ENCODE peak calls at places on chromosomes 7 and 10, in ten cellular contexts. K is A172, C is EH, H is fibroblast of the aortic adventitia, X is hypothalamus, D is naive B cell, J is MM.1S, W is neuronal stem cell, U is HS-5, Y is NT2/D1. L is an unnamed sample.
A peak's percentile ranks its signal among the peaks of the same experiment; 100 is the strongest.

GRCh38 chr7:99733448-99733847 is 1.5 kb downstream of the CYP3A7 start:
- DNase-seq in X (no peak), J (no peak), D (no peak), K (no peak), Y (no peak), U (no peak), H (no peak), W (no peak), C (peak; percentile 2), L (peak; percentile 10)

GRCh38 chr10:1107004-1107403 is 50.8 kb downstream of the WDR37 start:
- DNase-seq in U (no peak), W (no peak), H (no peak), D (no peak), J (no peak), Y (no peak), X (no peak), C (no peak), K (no peak), L (no peak)

GRCh38 chr7:78437118-78437517 is 638.5 kb downstream of the PHTF2 start:
- DNase-seq in X (no peak), C (peak; percentile 79), Y (no peak), W (no peak), K (peak; percentile 8), D (no peak), U (peak; percentile 39), H (peak; percentile 41), J (no peak), L (peak; percentile 8)

GRCh38 chr10:3811331-3811870 is 26.4 kb upstream of the KLF6 start:
- DNase-seq in C (peak; percentile 67), X (no peak), Y (no peak), D (peak; percentile 51), H (peak; percentile 71), J (peak; percentile 74), W (no peak), U (no peak), K (peak; percentile 55), L (peak; percentile 96)

GRCh38 chr10:114821915-114822770 is 563 bp downstream of the FHIP2A start:
- DNase-seq in J (peak; percentile 35), H (peak; percentile 18), D (peak; percentile 46), X (peak; percentile 34), C (no peak), U (no peak), W (peak; percentile 21), K (peak; percentile 12), Y (no peak), L (peak; percentile 46)

GRCh38 chr7:23105086-23105643 is 420 bp upstream of the KLHL7 start:
- DNase-seq in W (no peak), Y (no peak), U (no peak), D (no peak), X (no peak), K (no peak), C (no peak), H (no peak), J (peak; percentile 23), L (peak; percentile 4)

GRCh38 chr7:30524545-30524944 is 19.9 kb upstream of the GGCT start:
- DNase-seq in D (no peak), H (no peak), Y (no peak), U (no peak), C (no peak), W (no peak), K (no peak), J (no peak), X (no peak), L (peak; percentile 52)

GRCh38 chr7:1111156-1111555 is 23.2 kb downstream of the GPER1 start:
- DNase-seq in W (no peak), X (no peak), Y (no peak), H (no peak), J (no peak), D (no peak), K (no peak), U (no peak), C (no peak), L (no peak)

GRCh38 chr10:104120061-104120460 is 1.9 kb upstream of the SFR1 start:
- DNase-seq in H (peak; percentile 30), D (no peak), U (no peak), Y (no peak), W (no peak), C (no peak), K (no peak), X (no peak), J (no peak), L (peak; percentile 31)

GRCh38 chr10:62907470-62908212 is 91.5 kb upstream of the EGR2 start:
- DNase-seq in W (no peak), X (no peak), J (no peak), C (no peak), Y (no peak), U (no peak), D (no peak), H (no peak), K (no peak), L (no peak)

GRCh38 chr10:73840403-73841301 is 29.3 kb upstream of the NDST2 start:
- DNase-seq in U (no peak), C (no peak), H (no peak), J (no peak), K (no peak), D (no peak), Y (no peak), X (no peak), W (no peak), L (no peak)

GRCh38 chr10:36446873-36447272 is 678.5 kb upstream of the ANKRD30A start:
- DNase-seq in H (no peak), X (no peak), W (no peak), Y (no peak), D (no peak), U (no peak), K (no peak), C (no peak), J (no peak), L (no peak)

GRCh38 chr10:88113232-88113631 is 249.8 kb downstream of the PTEN start:
- DNase-seq in Y (no peak), K (no peak), D (peak; percentile 69), J (no peak), H (no peak), C (no peak), W (no peak), U (no peak), X (no peak), L (peak; percentile 37)

GRCh38 chr7:36999851-37000480 is 275.7 kb upstream of the AOAH start:
- DNase-seq in W (no peak), K (no peak), X (no peak), D (no peak), U (no peak), C (no peak), H (peak; percentile 25), Y (no peak), J (no peak), L (no peak)

GRCh38 chr7:16594061-16594460 is 51.5 kb downstream of the ANKMY2 start:
- DNase-seq in Y (no peak), J (no peak), H (peak; percentile 27), W (no peak), U (no peak), X (no peak), C (peak; percentile 51), K (no peak), D (no peak), L (peak; percentile 16)

GRCh38 chr10:34024708-34025425 is 690.4 kb upstream of the NRP1 start:
- DNase-seq in U (no peak), X (no peak), D (no peak), C (peak; percentile 9), K (peak; percentile 18), J (no peak), Y (peak; percentile 9), W (no peak), H (no peak), L (peak; percentile 50)

GRCh38 chr7:148436135-148436534 is 154.4 kb upstream of the C7orf33 start:
- DNase-seq in U (no peak), K (no peak), D (no peak), H (no peak), X (no peak), W (no peak), C (no peak), Y (no peak), J (no peak), L (no peak)

GRCh38 chr7:7014827-7015610 is 167.3 kb upstream of the C1GALT1 start:
- DNase-seq in H (no peak), K (no peak), C (no peak), Y (no peak), W (no peak), J (no peak), D (no peak), X (no peak), U (no peak), L (no peak)

GRCh38 chr10:71206911-71207310 is 5.5 kb upstream of the UNC5B start:
- DNase-seq in U (no peak), W (no peak), J (no peak), C (no peak), X (no peak), H (no peak), Y (no peak), K (no peak), D (no peak), L (peak; percentile 22)

GRCh38 chr10:42982886-42983594 is 93.8 kb upstream of the RET start:
- DNase-seq in Y (no peak), D (no peak), W (no peak), U (no peak), H (no peak), K (no peak), X (no peak), J (no peak), C (no peak), L (no peak)

GRCh38 chr10:103053659-103054581 is 135.8 kb downstream of the CNNM2 start:
- DNase-seq in K (peak; percentile 74), W (peak; percentile 30), Y (peak; percentile 25), D (no peak), J (peak; percentile 91), H (peak; percentile 83), U (no peak), C (peak; percentile 87), X (peak; percentile 13), L (peak; percentile 93)

GRCh38 chr10:17655567-17656146 is 11.7 kb downstream of the STAM start:
- DNase-seq in W (no peak), C (peak; percentile 63), Y (no peak), D (peak; percentile 40), H (no peak), X (no peak), U (no peak), K (peak; percentile 80), J (no peak), L (peak; percentile 62)

GRCh38 chr10:115129752-115130151 is 36.6 kb downstream of the ATRNL1 start:
- DNase-seq in Y (no peak), W (peak; percentile 24), H (peak; percentile 67), U (peak; percentile 20), X (no peak), D (no peak), J (peak; percentile 51), C (peak; percentile 40), K (peak; percentile 49), L (peak; percentile 63)

GRCh38 chr7:71348751-71349415 is 216.9 kb downstream of the GALNT17 start:
- DNase-seq in D (no peak), J (no peak), K (no peak), H (no peak), X (no peak), C (no peak), W (no peak), U (no peak), Y (peak; percentile 61), L (no peak)

GRCh38 chr7:99096124-99096887 is 47.6 kb downstream of the SMURF1 start:
- DNase-seq in J (peak; percentile 66), W (no peak), Y (no peak), C (no peak), X (no peak), H (no peak), U (no peak), D (no peak), K (no peak), L (peak; percentile 55)

GRCh38 chr7:115869811-115870210 is 160.8 kb downstream of the TFEC start:
- DNase-seq in D (no peak), X (no peak), W (no peak), J (no peak), K (no peak), Y (no peak), U (no peak), H (peak; percentile 9), C (no peak), L (no peak)

GRCh38 chr7:82241371-82241770 is 202.2 kb downstream of the CACNA2D1 start:
- DNase-seq in K (no peak), X (no peak), Y (no peak), U (no peak), W (no peak), D (no peak), H (no peak), C (no peak), J (no peak), L (no peak)

GRCh38 chr10:25071227-25071626 is 54.8 kb downstream of the THNSL1 start:
- DNase-seq in Y (no peak), U (no peak), H (no peak), K (no peak), W (no peak), D (no peak), J (no peak), X (no peak), C (no peak), L (no peak)

L was measured in choroid plexus epithelial cell.